ENCODE peak calls at places on chromosomes 6 and 20, in nine cellular contexts. X is stomach, L is spleen, K is sigmoid colon, O is HepG2, Z is H1, A is GM12878, N is HCT116, W is esophagus muscularis mucosa. T is an unnamed sample.

GRCh38 chr6:29995346-29995777 is 53.0 kb downstream of the HLA-A start:
- DNase-seq in X (no peak), L (no peak), K (no peak), O (no peak), Z (no peak), A (no peak), N (no peak), W (no peak), T (no peak)

GRCh38 chr20:10671850-10672578 is 1.8 kb downstream of the JAG1 start:
- DNase-seq in X (peak), L (peak), K (peak), O (no peak), Z (peak), A (no peak), N (no peak), W (no peak), T (no peak)

GRCh38 chr6:14270925-14271791 is 153.6 kb downstream of the CD83 start:
- DNase-seq in X (peak), L (no peak), K (no peak), O (no peak), Z (peak), A (no peak), N (peak), W (peak), T (no peak)

GRCh38 chr6:119350202-119351004 is 842 bp upstream of the MAN1A1 start:
- DNase-seq in X (no peak), L (no peak), K (no peak), O (peak), Z (no peak), A (no peak), N (peak), W (no peak), T (no peak)

GRCh38 chr6:132812255-132812732 is 2.1 kb upstream of the RPS12 start:
- DNase-seq in X (no peak), L (no peak), K (no peak), O (peak), Z (no peak), A (no peak), N (no peak), W (no peak), T (no peak)

GRCh38 chr6:150659046-150659763 is 59.5 kb downstream of the PLEKHG1 start:
- DNase-seq in X (peak), L (no peak), K (no peak), O (no peak), Z (no peak), A (no peak), N (no peak), W (no peak), T (no peak)

GRCh38 chr6:33197431-33198048 is 2.9 kb downstream of the RXRB start:
- DNase-seq in X (peak), L (peak), K (no peak), O (peak), Z (peak), A (no peak), N (peak), W (no peak), T (peak)

GRCh38 chr6:71410681-71411080 is 122.1 kb downstream of the OGFRL1 start:
- DNase-seq in X (no peak), L (no peak), K (no peak), O (no peak), Z (no peak), A (no peak), N (no peak), W (no peak), T (no peak)

GRCh38 chr6:1590580-1590979 is 19.1 kb upstream of the FOXC1 start:
- DNase-seq in X (no peak), L (no peak), K (no peak), O (no peak), Z (peak), A (no peak), N (no peak), W (no peak), T (no peak)

GRCh38 chr20:56249244-56249955 is 868 bp downstream of the MC3R start:
- DNase-seq in X (no peak), L (no peak), K (no peak), O (peak), Z (peak), A (no peak), N (peak), W (no peak), T (no peak)

GRCh38 chr20:47950103-47950502 is 164.8 kb upstream of the SULF2 start:
- DNase-seq in X (no peak), L (no peak), K (no peak), O (no peak), Z (no peak), A (no peak), N (no peak), W (no peak), T (no peak)

GRCh38 chr6:4344317-4344899 is 209.0 kb upstream of the ECI2 start:
- DNase-seq in X (no peak), L (no peak), K (no peak), O (no peak), Z (no peak), A (no peak), N (no peak), W (peak), T (no peak)

GRCh38 chr6:18742406-18742805 is 355.3 kb downstream of the RNF144B start:
- DNase-seq in X (no peak), L (no peak), K (no peak), O (no peak), Z (no peak), A (no peak), N (no peak), W (no peak), T (no peak)

GRCh38 chr6:132392792-132393191 is 8.5 kb downstream of the MOXD1 start:
- DNase-seq in X (no peak), L (no peak), K (no peak), O (peak), Z (no peak), A (no peak), N (peak), W (no peak), T (no peak)

GRCh38 chr6:18087396-18088165 is 34.9 kb downstream of the NHLRC1 start:
- DNase-seq in X (no peak), L (no peak), K (no peak), O (no peak), Z (no peak), A (no peak), N (no peak), W (no peak), T (no peak)

GRCh38 chr6:34959221-34959620 is 70.2 kb downstream of the ANKS1A start:
- DNase-seq in X (no peak), L (no peak), K (no peak), O (no peak), Z (no peak), A (no peak), N (no peak), W (no peak), T (no peak)

GRCh38 chr6:141744971-141745370 is 387.8 kb upstream of the GJE1 start:
- DNase-seq in X (no peak), L (no peak), K (no peak), O (no peak), Z (no peak), A (no peak), N (no peak), W (no peak), T (no peak)

GRCh38 chr6:29887819-29888581 is 54.3 kb upstream of the HLA-A start:
- DNase-seq in X (peak), L (peak), K (peak), O (no peak), Z (peak), A (peak), N (peak), W (no peak), T (peak)

GRCh38 chr6:87697581-87698552 is 4.2 kb downstream of the AKIRIN2 start:
- DNase-seq in X (no peak), L (no peak), K (no peak), O (no peak), Z (no peak), A (no peak), N (no peak), W (no peak), T (no peak)

GRCh38 chr6:79450984-79451383 is 86.2 kb downstream of the LCA5 start:
- DNase-seq in X (no peak), L (no peak), K (no peak), O (no peak), Z (no peak), A (no peak), N (no peak), W (no peak), T (no peak)

GRCh38 chr6:27814665-27815424 is 97.4 kb downstream of the OR2B2 start:
- DNase-seq in X (peak), L (peak), K (peak), O (peak), Z (peak), A (peak), N (peak), W (no peak), T (no peak)

GRCh38 chr6:111087106-111087835 is at the start of gene SLC16A10:
- DNase-seq in X (peak), L (peak), K (peak), O (peak), Z (peak), A (no peak), N (peak), W (no peak), T (peak)
- TF ChIP-seq POLR2A in X (no peak), L (no peak), K (no peak), O (peak), Z (peak), A (peak), N (peak), W (no peak), T (peak)

GRCh38 chr20:24994470-24995368 is 2.2 kb upstream of the APMAP start:
- DNase-seq in X (peak), L (peak), K (peak), O (peak), Z (peak), A (peak), N (peak), W (peak), T (peak)
- TF ChIP-seq POLR2AphosphoS5 in X (peak), L (peak), K (peak), O (no peak), Z (no peak), A (no peak), N (no peak), W (peak), T (no peak)

GRCh38 chr6:26183581-26184408 is 96.6 kb downstream of the HFE start:
- DNase-seq in X (peak), L (peak), K (peak), O (no peak), Z (peak), A (peak), N (no peak), W (no peak), T (no peak)
- TF ChIP-seq POLR2A in X (no peak), L (peak), K (peak), O (no peak), Z (peak), A (peak), N (no peak), W (no peak), T (peak)

GRCh38 chr6:6411115-6411514 is 90.7 kb upstream of the F13A1 start:
- DNase-seq in X (no peak), L (no peak), K (no peak), O (no peak), Z (no peak), A (no peak), N (no peak), W (no peak), T (no peak)

GRCh38 chr6:6405031-6405430 is 84.6 kb upstream of the F13A1 start:
- DNase-seq in X (no peak), L (no peak), K (no peak), O (peak), Z (no peak), A (no peak), N (no peak), W (no peak), T (no peak)

GRCh38 chr6:6405997-6406699 is 85.7 kb upstream of the F13A1 start:
- DNase-seq in X (no peak), L (no peak), K (no peak), O (no peak), Z (no peak), A (no peak), N (no peak), W (no peak), T (no peak)

GRCh38 chr6:6409397-6410030 is 89.1 kb upstream of the F13A1 start:
- DNase-seq in X (no peak), L (no peak), K (no peak), O (no peak), Z (no peak), A (no peak), N (no peak), W (no peak), T (no peak)

GRCh38 chr6:6407061-6407723 is 86.7 kb upstream of the F13A1 start:
- DNase-seq in X (no peak), L (no peak), K (no peak), O (no peak), Z (no peak), A (peak), N (no peak), W (no peak), T (peak)
- TF ChIP-seq POLR2AphosphoS5 in X (no peak), L (no peak), K (no peak), O (no peak), Z (no peak), A (peak), N (no peak), W (no peak), T (no peak)